ENCODE peak calls at places on chromosomes 12 and 14, in five cellular contexts. G is CD8-positive, alpha-beta memory T cell; D is fibroblast of pulmonary artery; X is stomach; W is endothelial cell of umbilical vein. B is an unnamed sample.

GRCh38 chr14:73743431-73743931 is 29.3 kb upstream of the PNMA1 start:
- DNase-seq in G (peak; percentile 66), D (no peak), X (no peak), W (peak; percentile 67), B (no peak)

GRCh38 chr14:57747036-57747435 is 118.9 kb downstream of the SLC35F4 start:
- DNase-seq in G (no peak), X (peak; percentile 76), W (peak; percentile 16), D (peak; percentile 78), B (no peak)

GRCh38 chr12:111056618-111057521 is 136.5 kb upstream of the MYL2 start:
- DNase-seq in X (no peak), D (no peak), W (no peak), G (peak; percentile 77), B (no peak)

GRCh38 chr12:76529226-76529918 is 30.2 kb downstream of the OSBPL8 start:
- DNase-seq in D (peak; percentile 23), X (no peak), G (no peak), W (no peak), B (no peak)

GRCh38 chr14:78342879-78343278 is 172.7 kb downstream of the NRXN3 start:
- DNase-seq in X (no peak), W (no peak), G (no peak), D (no peak), B (no peak)

GRCh38 chr12:93719710-93720109 is 42.5 kb downstream of the CRADD start:
- DNase-seq in X (no peak), D (no peak), W (no peak), G (no peak), B (no peak)

GRCh38 chr12:6367065-6367968 is 8.0 kb downstream of the SCNN1A start:
- DNase-seq in G (peak; percentile 56), X (no peak), W (peak; percentile 67), D (peak; percentile 67), B (no peak)

GRCh38 chr14:56657604-56658003 is 78.0 kb downstream of the TMEM260 start:
- DNase-seq in G (no peak), W (no peak), D (no peak), X (no peak), B (no peak)

GRCh38 chr12:52925717-52926595 is 21.1 kb upstream of the KRT8 start:
- DNase-seq in D (no peak), G (no peak), X (peak; percentile 71), W (no peak), B (no peak)

GRCh38 chr14:93764211-93764659 is 24.1 kb downstream of the PRIMA1 start:
- DNase-seq in W (no peak), G (no peak), X (no peak), D (peak; percentile 1), B (no peak)

GRCh38 chr14:56686416-56686815 is 106.8 kb downstream of the TMEM260 start:
- DNase-seq in W (no peak), X (peak; percentile 41), D (no peak), G (no peak), B (no peak)

GRCh38 chr12:53993397-53994267 is 6.3 kb upstream of the HOXC9 start:
- DNase-seq in X (no peak), W (no peak), G (no peak), D (no peak), B (no peak)

GRCh38 chr12:9667403-9667802 is 2.1 kb upstream of the CLEC2D start:
- DNase-seq in W (no peak), X (no peak), D (no peak), G (no peak), B (no peak)

GRCh38 chr12:3363608-3364007 is 127.4 kb upstream of the PRMT8 start:
- DNase-seq in X (no peak), G (no peak), W (no peak), D (no peak), B (no peak)

GRCh38 chr12:21852251-21852650 is 77.7 kb upstream of the KCNJ8 start:
- DNase-seq in G (no peak), D (peak; percentile 35), X (no peak), W (no peak), B (peak; percentile 47)

GRCh38 chr12:98725481-98726247 is 80.6 kb downstream of the APAF1 start:
- DNase-seq in W (peak; percentile 51), X (no peak), G (no peak), D (peak; percentile 70), B (no peak)

GRCh38 chr12:107402041-107403022 is 283.3 kb upstream of the PWP1 start:
- DNase-seq in X (peak; percentile 42), D (peak; percentile 76), W (peak; percentile 47), G (peak; percentile 36), B (no peak)

GRCh38 chr12:93674386-93674785 is 2.8 kb upstream of the CRADD start:
- DNase-seq in X (no peak), D (no peak), W (no peak), G (no peak), B (no peak)

GRCh38 chr12:18808221-18808620 is 70.3 kb downstream of the CAPZA3 start:
- DNase-seq in X (no peak), W (no peak), G (no peak), D (no peak), B (no peak)

GRCh38 chr12:69540606-69541386 is 44.5 kb upstream of the CCT2 start:
- DNase-seq in D (peak; percentile 47), X (no peak), G (no peak), W (no peak), B (peak; percentile 37)

GRCh38 chr12:62793256-62794217 is 141.4 kb downstream of the PPM1H start:
- DNase-seq in D (peak; percentile 92), X (peak; percentile 88), W (peak; percentile 91), G (peak; percentile 45), B (peak; percentile 88)

GRCh38 chr14:57761800-57762199 is 104.1 kb downstream of the SLC35F4 start:
- DNase-seq in W (no peak), G (no peak), D (peak; percentile 4), X (no peak), B (no peak)

GRCh38 chr14:62824086-62824485 is 221.2 kb downstream of the KCNH5 start:
- DNase-seq in W (no peak), D (no peak), X (no peak), G (no peak), B (no peak)

GRCh38 chr14:93734086-93734822 is 54.0 kb downstream of the PRIMA1 start:
- DNase-seq in G (no peak), X (no peak), W (no peak), D (no peak), B (no peak)

GRCh38 chr12:96471368-96472040 is 17.9 kb upstream of the CFAP54 start:
- DNase-seq in G (no peak), W (peak; percentile 14), D (peak; percentile 55), X (no peak), B (peak; percentile 36)

GRCh38 chr12:52156757-52157565 is 34.9 kb downstream of the KRT80 start:
- DNase-seq in G (peak; percentile 51), D (peak; percentile 62), W (peak; percentile 58), X (peak; percentile 85), B (no peak)

GRCh38 chr12:19431407-19432308 is 7.6 kb upstream of the AEBP2 start:
- DNase-seq in X (no peak), D (peak; percentile 64), W (peak; percentile 75), G (no peak), B (peak; percentile 60)

GRCh38 chr12:45568808-45569207 is 160.7 kb upstream of the ARID2 start:
- DNase-seq in G (no peak), X (no peak), D (no peak), W (no peak), B (no peak)

GRCh38 chr14:85732031-85732430 is 202.1 kb downstream of the FLRT2 start:
- DNase-seq in G (no peak), X (no peak), D (no peak), W (no peak), B (no peak)

GRCh38 chr12:46458500-46459106 is 86.0 kb upstream of the SLC38A2 start:
- DNase-seq in W (no peak), G (peak; percentile 12), D (no peak), X (no peak), B (no peak)

GRCh38 chr14:100080206-100080605 is 15.0 kb downstream of the EVL start:
- DNase-seq in W (no peak), D (no peak), G (no peak), X (no peak), B (no peak)

GRCh38 chr14:100083706-100084105 is 18.5 kb downstream of the EVL start:
- DNase-seq in D (no peak), X (no peak), G (no peak), W (no peak), B (no peak)

GRCh38 chr14:100084591-100084990 is 19.4 kb downstream of the EVL start:
- DNase-seq in W (no peak), X (no peak), D (no peak), G (no peak), B (no peak)

GRCh38 chr14:100081997-100082625 is 16.9 kb downstream of the EVL start:
- DNase-seq in G (no peak), X (no peak), W (no peak), D (no peak), B (no peak)

GRCh38 chr14:100082723-100083122 is 17.5 kb downstream of the EVL start:
- DNase-seq in D (no peak), W (no peak), X (no peak), G (no peak), B (no peak)
- H3K4me3 ChIP-seq in D (no peak overlapping the region), W (no peak overlapping the region), X (no peak overlapping the region), G (peak overlapping the region; percentile 37), B (no peak overlapping the region)

DNA sequence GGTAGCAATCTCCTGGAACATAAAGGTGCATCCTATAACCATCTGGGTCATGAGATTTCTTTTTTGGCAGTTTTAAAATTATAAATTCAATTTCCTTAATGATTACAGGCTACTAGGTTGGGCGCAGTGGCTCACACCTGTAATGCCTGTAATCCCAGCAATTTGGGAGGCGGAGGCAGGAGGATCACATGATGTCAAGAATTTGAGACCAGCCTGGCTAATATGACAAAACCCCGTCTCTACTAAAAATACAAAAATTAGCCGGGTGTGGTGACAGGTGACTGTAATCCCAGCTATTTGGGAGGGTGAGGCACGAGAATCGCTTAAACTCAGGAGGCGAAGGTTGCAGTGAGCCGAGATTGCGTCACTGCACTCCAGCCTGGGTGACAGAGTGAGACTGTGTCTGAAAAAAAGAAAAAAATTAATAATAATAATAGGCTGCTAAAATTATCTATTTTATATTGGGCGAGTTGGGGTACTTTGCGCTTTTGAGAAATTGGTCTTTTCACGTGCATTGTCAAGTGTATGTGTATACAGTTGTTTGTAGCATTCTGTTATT is 17.2 kb upstream of the ARF6 start:
- DNase-seq in D (no peak), W (no peak), X (no peak), G (no peak), B (no peak)
- H3K4me3 ChIP-seq in D (no peak overlapping the region), W (no peak overlapping the region), X (no peak overlapping the region), G (no peak overlapping the region), B (no peak overlapping the region)

DNA sequence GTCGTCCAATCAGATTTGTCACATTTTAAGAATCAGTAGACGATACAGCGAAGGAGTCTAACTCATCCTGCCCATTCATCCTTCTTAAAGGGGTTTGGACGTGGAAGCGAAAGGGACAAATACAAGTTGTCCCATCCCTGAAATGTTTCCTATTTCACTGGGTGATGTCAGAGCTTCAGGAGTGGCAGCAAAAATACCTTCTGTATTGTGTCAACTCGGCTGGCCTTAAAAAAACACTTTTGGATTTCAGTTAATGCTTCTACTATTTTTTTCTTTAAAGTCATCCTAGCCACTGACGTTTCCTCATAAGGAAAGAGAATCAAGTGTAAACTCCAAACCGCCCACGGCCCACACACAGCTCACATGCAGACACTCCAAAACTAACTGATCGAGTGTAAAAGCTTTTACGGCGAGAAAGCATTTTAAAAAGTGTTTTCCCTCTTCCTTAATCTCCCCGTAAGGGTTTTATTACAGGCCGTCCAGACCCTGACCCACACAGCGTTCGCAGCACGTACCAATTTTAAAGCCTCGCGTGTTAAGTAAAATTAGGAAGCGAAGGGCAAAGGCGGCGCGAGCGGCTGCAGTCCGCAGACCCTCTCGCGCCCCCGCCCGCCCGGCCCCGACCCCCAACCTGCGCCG is 593 bp downstream of the CFL2 start:
- DNase-seq in D (peak; percentile 67), G (peak; percentile 10), W (peak; percentile 70), X (peak; percentile 27), B (peak; percentile 62)
- H3K4me3 ChIP-seq in D (peak overlapping the region; percentile 71), G (peak overlapping the region; percentile 54), W (peak overlapping the region; percentile 60), X (peak overlapping the region; percentile 84), B (peak overlapping the region; percentile 79)

GRCh38 chr12:120444676-120445075 is 1.5 kb downstream of the TRIAP1 start:
- DNase-seq in D (no peak), X (no peak), G (no peak), W (no peak), B (no peak)
- H3K4me3 ChIP-seq in D (no peak overlapping the region), X (no peak overlapping the region), G (no peak overlapping the region), W (no peak overlapping the region), B (peak overlapping the region; percentile 100)

B was measured in skeletal muscle cell.